ENCODE peak calls at places on chromosomes 11 and 22, in five cellular contexts. One of them, this sample, is unnamed.

GRCh38 chr22:46627806-46628482 is 7.8 kb downstream of the GRAMD4 start:
- DNase-seq in stimulated activated CD4-positive, alpha-beta T cell treated with anti-CD3 and anti-CD28 coated beads, Interleukin-4, amount 100 ng/mL, for 4 hours: no peak
- DNase-seq in Peyer's patch: no peak
- DNase-seq in A549: no peak
- DNase-seq in fibroblast of the aortic adventitia: no peak
- DNase-seq in this sample: no peak

GRCh38 chr22:44411226-44412135 is 86.6 kb downstream of the RTL6 start:
- DNase-seq in A549: no peak
- DNase-seq in fibroblast of the aortic adventitia: no peak
- DNase-seq in stimulated activated CD4-positive, alpha-beta T cell treated with anti-CD3 and anti-CD28 coated beads, Interleukin-4, amount 100 ng/mL, for 4 hours: no peak
- DNase-seq in Peyer's patch: no peak
- DNase-seq in this sample: no peak

GRCh38 chr11:74465291-74465708 is 2.0 kb downstream of the KCNE3 start:
- DNase-seq in Peyer's patch: no peak
- DNase-seq in A549: no peak
- DNase-seq in stimulated activated CD4-positive, alpha-beta T cell treated with anti-CD3 and anti-CD28 coated beads, Interleukin-4, amount 100 ng/mL, for 4 hours: no peak
- DNase-seq in fibroblast of the aortic adventitia: no peak
- DNase-seq in this sample: peak

GRCh38 chr11:86456075-86456939 is 81.6 kb downstream of the CCDC81 start:
- DNase-seq in fibroblast of the aortic adventitia: peak
- DNase-seq in Peyer's patch: peak
- DNase-seq in A549: peak
- DNase-seq in stimulated activated CD4-positive, alpha-beta T cell treated with anti-CD3 and anti-CD28 coated beads, Interleukin-4, amount 100 ng/mL, for 4 hours: peak
- DNase-seq in this sample: peak

GRCh38 chr22:20615021-20615420 is 107.6 kb downstream of the MED15 start:
- DNase-seq in stimulated activated CD4-positive, alpha-beta T cell treated with anti-CD3 and anti-CD28 coated beads, Interleukin-4, amount 100 ng/mL, for 4 hours: no peak
- DNase-seq in A549: no peak
- DNase-seq in fibroblast of the aortic adventitia: no peak
- DNase-seq in Peyer's patch: no peak
- DNase-seq in this sample: no peak

GRCh38 chr22:25847451-25847850 is 105.5 kb downstream of the MYO18B start:
- DNase-seq in A549: no peak
- DNase-seq in fibroblast of the aortic adventitia: no peak
- DNase-seq in Peyer's patch: no peak
- DNase-seq in stimulated activated CD4-positive, alpha-beta T cell treated with anti-CD3 and anti-CD28 coated beads, Interleukin-4, amount 100 ng/mL, for 4 hours: no peak
- DNase-seq in this sample: no peak

GRCh38 chr11:122817121-122817520 is 21.2 kb upstream of the CRTAM start:
- DNase-seq in Peyer's patch: no peak
- DNase-seq in fibroblast of the aortic adventitia: peak
- DNase-seq in stimulated activated CD4-positive, alpha-beta T cell treated with anti-CD3 and anti-CD28 coated beads, Interleukin-4, amount 100 ng/mL, for 4 hours: no peak
- DNase-seq in A549: no peak
- DNase-seq in this sample: peak

GRCh38 chr22:49754674-49755590 is 72.7 kb downstream of the BRD1 start:
- DNase-seq in stimulated activated CD4-positive, alpha-beta T cell treated with anti-CD3 and anti-CD28 coated beads, Interleukin-4, amount 100 ng/mL, for 4 hours: no peak
- DNase-seq in Peyer's patch: no peak
- DNase-seq in fibroblast of the aortic adventitia: no peak
- DNase-seq in A549: no peak
- DNase-seq in this sample: no peak

GRCh38 chr22:26581769-26582168 is 8.2 kb downstream of the TPST2 start:
- DNase-seq in A549: no peak
- DNase-seq in stimulated activated CD4-positive, alpha-beta T cell treated with anti-CD3 and anti-CD28 coated beads, Interleukin-4, amount 100 ng/mL, for 4 hours: no peak
- DNase-seq in Peyer's patch: no peak
- DNase-seq in fibroblast of the aortic adventitia: no peak
- DNase-seq in this sample: no peak

GRCh38 chr11:45560935-45561330 is 104.5 kb downstream of the CHST1 start:
- DNase-seq in Peyer's patch: no peak
- DNase-seq in A549: no peak
- DNase-seq in fibroblast of the aortic adventitia: no peak
- DNase-seq in stimulated activated CD4-positive, alpha-beta T cell treated with anti-CD3 and anti-CD28 coated beads, Interleukin-4, amount 100 ng/mL, for 4 hours: no peak
- DNase-seq in this sample: no peak

GRCh38 chr22:26168934-26169311 is 339 bp upstream of the SEZ6L start:
- DNase-seq in stimulated activated CD4-positive, alpha-beta T cell treated with anti-CD3 and anti-CD28 coated beads, Interleukin-4, amount 100 ng/mL, for 4 hours: no peak
- DNase-seq in fibroblast of the aortic adventitia: no peak
- DNase-seq in Peyer's patch: no peak
- DNase-seq in A549: no peak
- DNase-seq in this sample: no peak

GRCh38 chr22:44410396-44411056 is 87.5 kb downstream of the RTL6 start:
- DNase-seq in fibroblast of the aortic adventitia: no peak
- DNase-seq in stimulated activated CD4-positive, alpha-beta T cell treated with anti-CD3 and anti-CD28 coated beads, Interleukin-4, amount 100 ng/mL, for 4 hours: no peak
- DNase-seq in A549: no peak
- DNase-seq in Peyer's patch: no peak
- DNase-seq in this sample: no peak

GRCh38 chr11:14386895-14387480 is 28.0 kb upstream of the RRAS2 start:
- DNase-seq in stimulated activated CD4-positive, alpha-beta T cell treated with anti-CD3 and anti-CD28 coated beads, Interleukin-4, amount 100 ng/mL, for 4 hours: no peak
- DNase-seq in A549: no peak
- DNase-seq in Peyer's patch: no peak
- DNase-seq in fibroblast of the aortic adventitia: peak
- DNase-seq in this sample: no peak

GRCh38 chr22:49450521-49450920 is 377.2 kb downstream of the BRD1 start:
- DNase-seq in A549: no peak
- DNase-seq in stimulated activated CD4-positive, alpha-beta T cell treated with anti-CD3 and anti-CD28 coated beads, Interleukin-4, amount 100 ng/mL, for 4 hours: no peak
- DNase-seq in Peyer's patch: no peak
- DNase-seq in fibroblast of the aortic adventitia: no peak
- DNase-seq in this sample: no peak

GRCh38 chr11:125381499-125381898 is 114.6 kb downstream of the FEZ1 start:
- DNase-seq in stimulated activated CD4-positive, alpha-beta T cell treated with anti-CD3 and anti-CD28 coated beads, Interleukin-4, amount 100 ng/mL, for 4 hours: no peak
- DNase-seq in Peyer's patch: no peak
- DNase-seq in A549: no peak
- DNase-seq in fibroblast of the aortic adventitia: no peak
- DNase-seq in this sample: no peak

GRCh38 chr11:57432714-57433163 is 5.8 kb upstream of the SLC43A3 start:
- DNase-seq in A549: no peak
- DNase-seq in stimulated activated CD4-positive, alpha-beta T cell treated with anti-CD3 and anti-CD28 coated beads, Interleukin-4, amount 100 ng/mL, for 4 hours: no peak
- DNase-seq in Peyer's patch: no peak
- DNase-seq in fibroblast of the aortic adventitia: peak
- DNase-seq in this sample: no peak

GRCh38 chr11:96306933-96307747 is 35.9 kb downstream of the MAML2 start:
- DNase-seq in fibroblast of the aortic adventitia: peak
- DNase-seq in stimulated activated CD4-positive, alpha-beta T cell treated with anti-CD3 and anti-CD28 coated beads, Interleukin-4, amount 100 ng/mL, for 4 hours: no peak
- DNase-seq in A549: peak
- DNase-seq in Peyer's patch: peak
- DNase-seq in this sample: peak

GRCh38 chr11:57641011-57641410 is 8.7 kb downstream of the YPEL4 start:
- DNase-seq in A549: no peak
- DNase-seq in stimulated activated CD4-positive, alpha-beta T cell treated with anti-CD3 and anti-CD28 coated beads, Interleukin-4, amount 100 ng/mL, for 4 hours: no peak
- DNase-seq in Peyer's patch: no peak
- DNase-seq in fibroblast of the aortic adventitia: peak
- DNase-seq in this sample: no peak

GRCh38 chr11:84993386-84993785 is 633.8 kb downstream of the DLG2 start:
- DNase-seq in Peyer's patch: no peak
- DNase-seq in fibroblast of the aortic adventitia: peak
- DNase-seq in A549: no peak
- DNase-seq in stimulated activated CD4-positive, alpha-beta T cell treated with anti-CD3 and anti-CD28 coated beads, Interleukin-4, amount 100 ng/mL, for 4 hours: no peak
- DNase-seq in this sample: peak

GRCh38 chr22:39643311-39644083 is 72.9 kb downstream of the CACNA1I start:
- DNase-seq in Peyer's patch: no peak
- DNase-seq in stimulated activated CD4-positive, alpha-beta T cell treated with anti-CD3 and anti-CD28 coated beads, Interleukin-4, amount 100 ng/mL, for 4 hours: no peak
- DNase-seq in A549: no peak
- DNase-seq in fibroblast of the aortic adventitia: peak
- DNase-seq in this sample: no peak

GRCh38 chr11:64430570-64430969 is 71.6 kb downstream of the RPS6KA4 start:
- DNase-seq in stimulated activated CD4-positive, alpha-beta T cell treated with anti-CD3 and anti-CD28 coated beads, Interleukin-4, amount 100 ng/mL, for 4 hours: no peak
- DNase-seq in A549: no peak
- DNase-seq in fibroblast of the aortic adventitia: no peak
- DNase-seq in Peyer's patch: no peak
- DNase-seq in this sample: no peak

GRCh38 chr11:2703487-2704141 is 3.8 kb upstream of the KCNQ1OT1 start:
- DNase-seq in A549: no peak
- DNase-seq in fibroblast of the aortic adventitia: peak
- DNase-seq in stimulated activated CD4-positive, alpha-beta T cell treated with anti-CD3 and anti-CD28 coated beads, Interleukin-4, amount 100 ng/mL, for 4 hours: no peak
- DNase-seq in Peyer's patch: no peak
- DNase-seq in this sample: no peak

GRCh38 chr22:30490399-30490798 is 15.1 kb downstream of the SEC14L4 start:
- DNase-seq in fibroblast of the aortic adventitia: no peak
- DNase-seq in Peyer's patch: no peak
- DNase-seq in stimulated activated CD4-positive, alpha-beta T cell treated with anti-CD3 and anti-CD28 coated beads, Interleukin-4, amount 100 ng/mL, for 4 hours: no peak
- DNase-seq in A549: no peak
- DNase-seq in this sample: no peak

GRCh38 chr11:44351006-44351660 is 41.2 kb upstream of the ALX4 start:
- DNase-seq in fibroblast of the aortic adventitia: no peak
- DNase-seq in A549: no peak
- DNase-seq in stimulated activated CD4-positive, alpha-beta T cell treated with anti-CD3 and anti-CD28 coated beads, Interleukin-4, amount 100 ng/mL, for 4 hours: no peak
- DNase-seq in Peyer's patch: peak
- DNase-seq in this sample: no peak

GRCh38 chr11:45896392-45897068 is 10.5 kb downstream of the FREY1 start:
- DNase-seq in fibroblast of the aortic adventitia: no peak
- DNase-seq in A549: no peak
- DNase-seq in stimulated activated CD4-positive, alpha-beta T cell treated with anti-CD3 and anti-CD28 coated beads, Interleukin-4, amount 100 ng/mL, for 4 hours: no peak
- DNase-seq in Peyer's patch: no peak
- DNase-seq in this sample: no peak

GRCh38 chr11:125429174-125429707 is 66.8 kb downstream of the FEZ1 start:
- DNase-seq in Peyer's patch: no peak
- DNase-seq in stimulated activated CD4-positive, alpha-beta T cell treated with anti-CD3 and anti-CD28 coated beads, Interleukin-4, amount 100 ng/mL, for 4 hours: peak
- DNase-seq in fibroblast of the aortic adventitia: peak
- DNase-seq in A549: peak
- DNase-seq in this sample: peak

GRCh38 chr11:83042966-83043711 is 28.6 kb downstream of the RAB30 start:
- DNase-seq in fibroblast of the aortic adventitia: peak
- DNase-seq in A549: no peak
- DNase-seq in stimulated activated CD4-positive, alpha-beta T cell treated with anti-CD3 and anti-CD28 coated beads, Interleukin-4, amount 100 ng/mL, for 4 hours: no peak
- DNase-seq in Peyer's patch: no peak
- DNase-seq in this sample: no peak

GRCh38 chr11:44868455-44869421 is 81.9 kb downstream of the TP53I11 start:
- DNase-seq in stimulated activated CD4-positive, alpha-beta T cell treated with anti-CD3 and anti-CD28 coated beads, Interleukin-4, amount 100 ng/mL, for 4 hours: no peak
- DNase-seq in fibroblast of the aortic adventitia: no peak
- DNase-seq in A549: no peak
- DNase-seq in Peyer's patch: no peak
- DNase-seq in this sample: no peak

GRCh38 chr22:35480143-35480542 is 60.5 kb upstream of the RASD2 start:
- DNase-seq in A549: no peak
- DNase-seq in fibroblast of the aortic adventitia: no peak
- DNase-seq in Peyer's patch: no peak
- DNase-seq in stimulated activated CD4-positive, alpha-beta T cell treated with anti-CD3 and anti-CD28 coated beads, Interleukin-4, amount 100 ng/mL, for 4 hours: no peak
- DNase-seq in this sample: peak

GRCh38 chr11:78256962-78257361 is 68.2 kb downstream of the USP35 start:
- DNase-seq in fibroblast of the aortic adventitia: peak
- DNase-seq in stimulated activated CD4-positive, alpha-beta T cell treated with anti-CD3 and anti-CD28 coated beads, Interleukin-4, amount 100 ng/mL, for 4 hours: no peak
- DNase-seq in A549: no peak
- DNase-seq in Peyer's patch: no peak
- DNase-seq in this sample: peak

GRCh38 chr11:43868852-43869567 is 11.6 kb upstream of the ALKBH3 start:
- DNase-seq in Peyer's patch: no peak
- DNase-seq in stimulated activated CD4-positive, alpha-beta T cell treated with anti-CD3 and anti-CD28 coated beads, Interleukin-4, amount 100 ng/mL, for 4 hours: no peak
- DNase-seq in A549: no peak
- DNase-seq in fibroblast of the aortic adventitia: peak
- DNase-seq in this sample: no peak

GRCh38 chr22:37161442-37161841 is 11.7 kb upstream of the IL2RB start:
- DNase-seq in Peyer's patch: no peak
- DNase-seq in A549: peak
- DNase-seq in stimulated activated CD4-positive, alpha-beta T cell treated with anti-CD3 and anti-CD28 coated beads, Interleukin-4, amount 100 ng/mL, for 4 hours: no peak
- DNase-seq in fibroblast of the aortic adventitia: no peak
- DNase-seq in this sample: no peak

GRCh38 chr11:134244593-134244992 is 8.6 kb downstream of the THYN1 start:
- DNase-seq in Peyer's patch: no peak
- DNase-seq in A549: no peak
- DNase-seq in stimulated activated CD4-positive, alpha-beta T cell treated with anti-CD3 and anti-CD28 coated beads, Interleukin-4, amount 100 ng/mL, for 4 hours: no peak
- DNase-seq in fibroblast of the aortic adventitia: no peak
- DNase-seq in this sample: no peak